ENCODE peak calls at places on chromosome 2, in eight cellular contexts. J is spleen; D is GM23248; G is SJSA1; N is Panc1; M is IMR-90; Z is neural progenitor cell; I is CD8-positive, alpha-beta memory T cell. F is an unnamed sample.

GRCh38 chr2:101616411-101616810 is 81.1 kb upstream of the MAP4K4 start:
- DNase-seq in M (peak; percentile 34), D (no peak), J (no peak), I (no peak), G (no peak), Z (no peak), N (no peak), F (no peak)

GRCh38 chr2:129467941-129468340 is 511.5 kb upstream of the RAB6C start:
- DNase-seq in G (no peak), Z (no peak), D (no peak), J (no peak), N (no peak), I (no peak), M (no peak), F (no peak)

GRCh38 chr2:241848761-241849615 is 9.7 kb downstream of the PDCD1 start:
- DNase-seq in M (no peak), G (peak; percentile 39), I (no peak), J (peak; percentile 73), Z (no peak), D (no peak), N (no peak), F (no peak)

GRCh38 chr2:231604101-231604684 is 11.5 kb downstream of the TEX44 start:
- DNase-seq in Z (peak; percentile 92), J (peak; percentile 88), I (no peak), N (no peak), D (no peak), M (no peak), G (no peak), F (peak; percentile 50)

GRCh38 chr2:159262226-159262625 is 24.3 kb downstream of the WDSUB1 start:
- DNase-seq in J (no peak), N (no peak), I (no peak), Z (no peak), M (no peak), G (no peak), D (no peak), F (no peak)

GRCh38 chr2:8544786-8545631 is 136.8 kb upstream of the ID2 start:
- DNase-seq in I (peak; percentile 72), Z (peak; percentile 56), N (no peak), G (peak; percentile 78), M (peak; percentile 93), D (peak; percentile 97), J (peak; percentile 93), F (peak; percentile 51)

GRCh38 chr2:72603481-72603880 is 222.4 kb downstream of the EXOC6B start:
- DNase-seq in M (peak; percentile 32), I (no peak), D (no peak), Z (no peak), J (no peak), N (no peak), G (no peak), F (no peak)

GRCh38 chr2:221423212-221423804 is 148.8 kb downstream of the EPHA4 start:
- DNase-seq in I (no peak), G (no peak), D (peak; percentile 33), J (no peak), M (no peak), Z (no peak), N (no peak), F (no peak)

GRCh38 chr2:203846490-203847105 is 21.0 kb upstream of the CTLA4 start:
- DNase-seq in J (no peak), G (no peak), N (no peak), I (no peak), D (peak; percentile 30), Z (no peak), M (no peak), F (peak; percentile 15)

GRCh38 chr2:158967731-158968395 is 577 bp upstream of the TANC1 start:
- DNase-seq in G (peak; percentile 73), I (no peak), N (no peak), M (peak; percentile 66), D (peak; percentile 80), Z (peak; percentile 89), J (no peak), F (no peak)

GRCh38 chr2:147499785-147500184 is 345.0 kb upstream of the ACVR2A start:
- DNase-seq in D (peak; percentile 7), J (no peak), N (no peak), G (no peak), Z (no peak), M (no peak), I (no peak), F (no peak)

GRCh38 chr2:238726670-238727584 is 121.0 kb upstream of the TWIST2 start:
- DNase-seq in J (no peak), D (peak; percentile 40), Z (no peak), N (no peak), M (no peak), G (no peak), I (no peak), F (no peak)

GRCh38 chr2:182911813-182912517 is 45.5 kb upstream of the FRZB start:
- DNase-seq in Z (no peak), D (no peak), I (no peak), J (no peak), N (no peak), G (no peak), M (peak; percentile 21), F (no peak)

GRCh38 chr2:192978317-192978874 is 783.7 kb upstream of the TMEFF2 start:
- DNase-seq in I (no peak), G (no peak), J (no peak), M (no peak), N (no peak), Z (no peak), D (no peak), F (no peak)

GRCh38 chr2:42914314-42914713 is 121.9 kb upstream of the HAAO start:
- DNase-seq in N (no peak), I (no peak), D (no peak), M (no peak), Z (no peak), G (no peak), J (no peak), F (no peak)

GRCh38 chr2:239028253-239028619 is 180.4 kb downstream of the TWIST2 start:
- DNase-seq in M (no peak), D (peak; percentile 48), I (no peak), J (no peak), G (no peak), N (no peak), Z (no peak), F (no peak)

GRCh38 chr2:134420256-134420655 is 166.4 kb downstream of the MGAT5 start:
- DNase-seq in Z (peak; percentile 44), N (no peak), D (no peak), M (no peak), J (no peak), G (no peak), I (no peak), F (no peak)

GRCh38 chr2:115160523-115161521 is 718.4 kb downstream of the DPP10 start:
- DNase-seq in M (no peak), Z (peak; percentile 80), D (no peak), J (no peak), I (no peak), N (no peak), G (no peak), F (no peak)

GRCh38 chr2:74877781-74878433 is 44.0 kb downstream of the HK2 start:
- DNase-seq in J (no peak), I (no peak), Z (no peak), G (no peak), D (no peak), M (no peak), N (no peak), F (no peak)

GRCh38 chr2:226215902-226216503 is 583.6 kb downstream of the IRS1 start:
- DNase-seq in N (peak; percentile 18), G (peak; percentile 47), Z (peak; percentile 82), D (peak; percentile 61), I (peak; percentile 9), J (no peak), M (peak; percentile 54), F (peak; percentile 35)

GRCh38 chr2:233061591-233062446 is 1.7 kb downstream of the INPP5D start:
- DNase-seq in J (peak; percentile 92), N (no peak), G (no peak), Z (peak; percentile 49), I (no peak), M (peak; percentile 16), D (no peak), F (peak; percentile 27)

GRCh38 chr2:84846041-84846663 is 34.7 kb downstream of the TRABD2A start:
- DNase-seq in Z (no peak), J (no peak), M (peak; percentile 60), I (no peak), N (no peak), D (peak; percentile 28), G (no peak), F (no peak)

DNA sequence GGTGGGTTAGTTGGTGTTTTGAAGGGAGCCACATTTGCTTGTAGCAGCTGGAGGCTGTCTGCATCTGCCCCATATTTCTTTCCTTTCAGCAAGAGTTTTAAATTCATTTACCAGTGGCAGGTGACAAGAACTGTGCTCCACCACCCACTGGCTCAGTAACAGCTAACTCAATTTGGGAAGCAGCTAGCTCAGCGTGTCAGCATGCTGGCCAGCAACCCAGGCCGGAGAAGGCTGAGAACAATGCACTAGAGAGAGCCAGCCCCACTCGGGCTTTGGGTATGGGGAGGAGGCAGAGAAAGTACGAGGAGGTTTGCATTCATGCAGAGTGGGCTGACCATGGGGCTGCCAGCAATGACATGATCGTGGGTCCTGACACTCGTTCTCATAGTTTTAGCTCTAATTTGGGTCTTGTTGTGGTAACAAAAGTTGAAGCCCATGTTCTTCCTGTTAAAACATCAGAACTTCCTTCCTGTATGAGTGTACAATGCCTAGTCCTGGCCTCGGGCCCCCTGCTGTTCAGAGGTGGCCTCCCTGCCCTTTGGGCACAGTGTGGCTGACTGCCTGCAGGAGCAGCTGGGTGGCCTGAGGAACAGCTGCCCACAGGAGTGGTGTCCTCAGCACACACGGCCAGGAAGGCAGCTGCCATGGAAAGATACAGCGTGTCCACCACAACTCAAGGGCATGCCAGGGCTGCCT is 23.0 kb downstream of the CDC42EP3 start:
- DNase-seq in I (peak; percentile 33), D (peak; percentile 59), J (peak; percentile 90), N (no peak), Z (no peak), M (no peak), G (no peak), F (peak; percentile 93)
- H3K4me1 ChIP-seq in I (peaks cover 82% of the 10 kb centered on the region), D (peaks cover 92% of the 10 kb centered on the region), J (peaks cover 100% of the 10 kb centered on the region), N (no peaks in the 10 kb centered on the region), Z (peaks cover 6% of the 10 kb centered on the region), M (peaks cover 40% of the 10 kb centered on the region), G (peaks cover 43% of the 10 kb centered on the region), F (peaks cover 81% of the 10 kb centered on the region)

GRCh38 chr2:98494699-98495098 is 50.0 kb downstream of the INPP4A start:
- DNase-seq in G (no peak), M (no peak), D (no peak), Z (no peak), J (no peak), I (no peak), N (no peak), F (no peak)
- H3K36me3 ChIP-seq in G (no peaks in the 10 kb centered on the region), M (no peaks in the 10 kb centered on the region), D (no peaks in the 10 kb centered on the region), Z (no peaks in the 10 kb centered on the region), J (peaks cover 34% of the 10 kb centered on the region), I (peaks cover 6% of the 10 kb centered on the region), N (no peaks in the 10 kb centered on the region), F (no peaks in the 10 kb centered on the region)

DNA sequence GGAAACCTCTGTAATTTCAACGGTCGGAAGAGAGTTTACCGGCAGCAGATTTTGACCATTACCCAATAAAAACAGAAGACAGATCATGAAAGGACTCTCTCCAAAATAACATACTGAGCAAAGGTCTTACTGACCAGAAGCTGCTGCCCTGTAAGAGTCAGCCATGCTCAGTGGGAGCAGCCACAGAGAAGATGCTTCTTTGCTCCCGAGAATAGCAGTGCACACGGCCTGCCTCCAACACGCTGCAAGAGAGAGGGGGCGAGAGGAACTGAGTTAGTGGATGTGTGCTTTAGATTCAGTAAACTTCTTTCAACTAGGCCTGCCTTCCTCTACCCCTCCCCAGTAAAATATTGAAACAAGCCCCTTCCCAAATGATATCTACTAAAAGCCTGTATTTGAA is 103.7 kb downstream of the NCK2 start:
- DNase-seq in Z (no peak), G (no peak), M (no peak), J (no peak), N (no peak), I (no peak), D (no peak), F (no peak)
- H3K4me1 ChIP-seq in Z (no peaks in the 10 kb centered on the region), G (no peaks in the 10 kb centered on the region), M (peaks cover 3% of the 10 kb centered on the region), J (peaks cover 59% of the 10 kb centered on the region), N (no peaks in the 10 kb centered on the region), I (peaks cover 65% of the 10 kb centered on the region), D (no peaks in the 10 kb centered on the region), F (peaks cover 1% of the 10 kb centered on the region)

GRCh38 chr2:234254783-234255521 is 204.4 kb downstream of the SPP2 start:
- DNase-seq in J (no peak), I (no peak), N (no peak), D (peak; percentile 65), M (no peak), G (no peak), Z (no peak), F (no peak)
- H3K36me3 ChIP-seq in J (no peaks in the 10 kb centered on the region), I (no peaks in the 10 kb centered on the region), N (no peaks in the 10 kb centered on the region), D (no peaks in the 10 kb centered on the region), M (no peaks in the 10 kb centered on the region), G (no peaks in the 10 kb centered on the region), Z (no peaks in the 10 kb centered on the region), F (no peaks in the 10 kb centered on the region)